ENCODE peak calls at places on chromosome 13, in seven cellular contexts. I, Z, K, H, D, V and X are unnamed samples.

GRCh38 chr13:28120317-28120716 is 18.0 kb upstream of the PAN3 start:
- DNase-seq in I (no peak), Z (no peak), K (no peak), H (no peak), D (no peak), V (no peak), X (peak)

GRCh38 chr13:50152224-50152623 is 137.0 kb downstream of the KCNRG start:
- DNase-seq in I (no peak), Z (no peak), K (no peak), H (no peak), D (no peak), V (no peak), X (no peak)

GRCh38 chr13:114019367-114019766 is 45.5 kb upstream of the C13orf46 start:
- DNase-seq in I (no peak), Z (no peak), K (no peak), H (no peak), D (peak), V (no peak), X (peak)

GRCh38 chr13:97028441-97029299 is 34.4 kb upstream of the OXGR1 start:
- DNase-seq in I (peak), Z (peak), K (peak), H (no peak), D (peak), V (peak), X (peak)

GRCh38 chr13:113732176-113732960 is 26.7 kb upstream of the TMEM255B start:
- DNase-seq in I (no peak), Z (no peak), K (no peak), H (no peak), D (no peak), V (no peak), X (no peak)

GRCh38 chr13:44592448-44592847 is 16.3 kb upstream of the TSC22D1 start:
- DNase-seq in I (no peak), Z (no peak), K (no peak), H (no peak), D (no peak), V (no peak), X (no peak)

GRCh38 chr13:26971990-26972888 is 199.4 kb downstream of the USP12 start:
- DNase-seq in I (peak), Z (peak), K (peak), H (peak), D (peak), V (peak), X (peak)

GRCh38 chr13:75764251-75764650 is 128.1 kb downstream of the LMO7 start:
- DNase-seq in I (no peak), Z (no peak), K (no peak), H (no peak), D (no peak), V (no peak), X (no peak)

GRCh38 chr13:102017248-102017647 is 384.6 kb downstream of the FGF14 start:
- DNase-seq in I (no peak), Z (no peak), K (no peak), H (no peak), D (no peak), V (no peak), X (peak)

GRCh38 chr13:45367358-45367757 is 26.4 kb upstream of the TPT1 start:
- DNase-seq in I (peak), Z (peak), K (no peak), H (peak), D (peak), V (peak), X (peak)

GRCh38 chr13:41458939-41459753 is 1.8 kb downstream of the RGCC start:
- DNase-seq in I (peak), Z (peak), K (no peak), H (no peak), D (no peak), V (peak), X (peak)

GRCh38 chr13:90979059-90979458 is 368.4 kb upstream of the MIR17HG start:
- DNase-seq in I (no peak), Z (peak), K (no peak), H (no peak), D (no peak), V (no peak), X (no peak)

GRCh38 chr13:106486287-106486686 is 49.2 kb downstream of the EFNB2 start:
- DNase-seq in I (no peak), Z (no peak), K (no peak), H (no peak), D (no peak), V (no peak), X (no peak)

GRCh38 chr13:23749288-23749880 is 139.8 kb downstream of the MIPEP start:
- DNase-seq in I (no peak), Z (no peak), K (no peak), H (no peak), D (no peak), V (no peak), X (no peak)

GRCh38 chr13:77701305-77701704 is 3.8 kb downstream of the SLAIN1 start:
- DNase-seq in I (no peak), Z (no peak), K (no peak), H (no peak), D (no peak), V (no peak), X (no peak)

GRCh38 chr13:83325454-83325853 is 556.8 kb downstream of the SLITRK1 start:
- DNase-seq in I (peak), Z (no peak), K (no peak), H (no peak), D (no peak), V (no peak), X (peak)

GRCh38 chr13:43127103-43127817 is 103.9 kb downstream of the DNAJC15 start:
- DNase-seq in I (no peak), Z (peak), K (no peak), H (no peak), D (no peak), V (no peak), X (peak)

GRCh38 chr13:42392706-42393572 is 121.0 kb downstream of the AKAP11 start:
- DNase-seq in I (no peak), Z (peak), K (no peak), H (no peak), D (no peak), V (no peak), X (peak)

GRCh38 chr13:75173457-75174356 is 308.3 kb downstream of the TBC1D4 start:
- DNase-seq in I (no peak), Z (no peak), K (no peak), H (no peak), D (no peak), V (no peak), X (peak)

GRCh38 chr13:110044521-110045200 is 258.3 kb upstream of the IRS2 start:
- DNase-seq in I (peak), Z (no peak), K (no peak), H (no peak), D (no peak), V (no peak), X (peak)

GRCh38 chr13:31050486-31051400 is 111.0 kb downstream of the HSPH1 start:
- DNase-seq in I (peak), Z (peak), K (no peak), H (no peak), D (no peak), V (no peak), X (peak)

GRCh38 chr13:22800726-22801401 is 379.9 kb upstream of the SGCG start:
- DNase-seq in I (peak), Z (no peak), K (no peak), H (no peak), D (no peak), V (peak), X (no peak)

GRCh38 chr13:48028066-48028465 is 9.5 kb upstream of the NUDT15 start:
- DNase-seq in I (no peak), Z (no peak), K (no peak), H (no peak), D (no peak), V (peak), X (no peak)

GRCh38 chr13:109150691-109151090 is 521.3 kb downstream of the MYO16 start:
- DNase-seq in I (no peak), Z (no peak), K (no peak), H (no peak), D (no peak), V (no peak), X (no peak)

GRCh38 chr13:66375756-66376155 is 854.4 kb downstream of the PCDH9 start:
- DNase-seq in I (peak), Z (no peak), K (no peak), H (no peak), D (no peak), V (no peak), X (no peak)

GRCh38 chr13:97338571-97338970 is 95.4 kb upstream of the RAP2A start:
- DNase-seq in I (no peak), Z (no peak), K (no peak), H (no peak), D (no peak), V (no peak), X (no peak)

GRCh38 chr13:62704795-62705329 is 1289.2 kb upstream of the PCDH20 start:
- DNase-seq in I (no peak), Z (no peak), K (no peak), H (no peak), D (no peak), V (no peak), X (no peak)

GRCh38 chr13:66534561-66534960 is 695.6 kb downstream of the PCDH9 start:
- DNase-seq in I (peak), Z (no peak), K (no peak), H (no peak), D (no peak), V (no peak), X (no peak)

GRCh38 chr13:113741101-113741731 is 17.8 kb upstream of the TMEM255B start:
- DNase-seq in I (no peak), Z (no peak), K (no peak), H (no peak), D (no peak), V (no peak), X (no peak)

GRCh38 chr13:108214511-108215383 is 589 bp downstream of the LIG4 start:
- DNase-seq in I (no peak), Z (peak), K (no peak), H (no peak), D (peak), V (no peak), X (peak)

GRCh38 chr13:113532156-113532806 is 41.8 kb upstream of the DCUN1D2 start:
- DNase-seq in I (peak), Z (no peak), K (peak), H (peak), D (peak), V (peak), X (peak)

GRCh38 chr13:82833928-82834327 is 1048.3 kb downstream of the SLITRK1 start:
- DNase-seq in I (peak), Z (peak), K (no peak), H (no peak), D (no peak), V (no peak), X (no peak)

DNA sequence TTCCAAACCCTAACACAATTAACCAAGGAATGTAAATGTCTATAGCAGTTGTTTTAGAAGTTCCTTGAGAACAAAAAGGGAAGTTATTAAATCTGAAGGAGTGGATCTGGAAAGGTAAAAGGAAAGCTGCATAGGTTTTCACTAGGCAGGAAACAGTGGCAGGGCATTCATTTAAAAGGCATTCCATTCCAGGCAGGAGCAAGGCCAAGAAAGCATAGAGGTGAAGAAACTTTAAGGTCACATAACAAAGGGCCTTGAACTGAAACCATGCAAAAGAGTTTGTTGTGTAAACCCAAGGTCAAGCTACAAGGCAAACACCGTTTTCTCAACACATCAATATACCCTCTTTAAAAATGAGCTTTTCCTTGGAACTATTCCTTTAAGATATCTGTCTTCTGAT is 762 bp upstream of the DIAPH3 start:
- DNase-seq in I (peak), Z (no peak), K (no peak), H (no peak), D (no peak), V (no peak), X (peak)
- H4K8ac ChIP-seq in I (peak), Z (peak), K (no peak), H (no peak), D (no peak), V (peak), X (no peak)

GRCh38 chr13:25347156-25347555 is 24.6 kb upstream of the ATP8A2 start:
- DNase-seq in I (no peak), Z (no peak), K (no peak), H (no peak), D (peak), V (peak), X (peak)

GRCh38 chr13:25354377-25354776 is 17.4 kb upstream of the ATP8A2 start:
- DNase-seq in I (no peak), Z (no peak), K (no peak), H (no peak), D (no peak), V (no peak), X (no peak)

GRCh38 chr13:25352806-25353205 is 19.0 kb upstream of the ATP8A2 start:
- DNase-seq in I (no peak), Z (no peak), K (no peak), H (no peak), D (no peak), V (no peak), X (no peak)

GRCh38 chr13:25353344-25353743 is 18.4 kb upstream of the ATP8A2 start:
- DNase-seq in I (no peak), Z (no peak), K (no peak), H (no peak), D (no peak), V (no peak), X (no peak)

GRCh38 chr13:25352230-25352629 is 19.5 kb upstream of the ATP8A2 start:
- DNase-seq in I (no peak), Z (peak), K (no peak), H (no peak), D (no peak), V (no peak), X (no peak)
- H3K4ac ChIP-seq in I (no peak), Z (no peak), K (no peak), H (no peak), D (no peak), V (no peak), X (no peak)

DNA sequence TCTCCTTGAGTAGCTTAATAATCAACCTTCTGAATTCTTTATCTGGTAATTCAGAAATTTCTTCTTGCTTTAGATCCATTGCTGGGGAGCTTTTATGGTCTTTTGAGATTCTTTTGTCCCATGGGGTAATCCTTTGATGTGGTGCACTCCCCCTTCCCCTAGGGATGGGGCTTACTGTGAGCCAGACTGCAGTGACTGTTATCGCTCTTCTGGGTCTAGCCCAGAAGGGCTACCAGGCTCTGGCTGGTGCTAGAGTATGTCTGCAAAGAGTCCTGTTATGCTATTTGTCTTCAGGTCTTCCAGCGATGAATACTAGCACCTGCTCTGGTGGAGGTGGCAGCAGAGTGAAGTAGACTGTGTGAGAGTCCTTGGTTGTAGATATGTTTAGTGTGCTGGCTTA is 41.7 kb downstream of the UFM1 start:
- DNase-seq in I (no peak), Z (no peak), K (no peak), H (no peak), D (no peak), V (no peak), X (no peak)
- H4K8ac ChIP-seq in I (no peak), Z (no peak), K (no peak), H (no peak), D (no peak), V (no peak), X (no peak)

GRCh38 chr13:80413611-80414010 is 72.7 kb upstream of the SPRY2 start:
- DNase-seq in I (no peak), Z (no peak), K (no peak), H (no peak), D (no peak), V (no peak), X (no peak)
- H3K4ac ChIP-seq in I (no peak), Z (no peak), K (no peak), H (no peak), D (no peak), V (no peak), X (no peak)

DNA sequence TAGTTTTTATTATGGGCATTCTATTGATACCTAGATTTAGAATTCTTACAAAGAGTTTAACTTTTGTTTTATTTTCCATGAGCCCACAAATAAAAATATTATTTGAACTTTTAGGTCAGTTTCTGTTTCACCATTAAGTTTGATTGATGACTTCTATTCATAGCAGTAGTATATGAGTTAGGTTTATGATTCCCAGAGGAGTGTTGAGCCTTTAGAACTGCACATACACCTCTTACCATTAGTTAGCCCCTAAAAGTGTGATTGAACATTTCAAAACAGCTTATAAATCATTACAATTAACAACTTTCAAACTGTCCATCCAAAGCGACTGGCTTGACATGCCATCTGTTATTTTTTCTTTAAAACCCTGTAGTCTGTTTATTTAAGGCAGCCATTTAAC is 19.0 kb upstream of the PCDH17 start:
- DNase-seq in I (no peak), Z (no peak), K (no peak), H (no peak), D (no peak), V (no peak), X (no peak)
- H4K8ac ChIP-seq in I (no peak), Z (no peak), K (no peak), H (no peak), D (no peak), V (no peak), X (no peak)

GRCh38 chr13:21289475-21289874 is 113.0 kb downstream of the MRPL57 start:
- DNase-seq in I (no peak), Z (no peak), K (no peak), H (no peak), D (no peak), V (no peak), X (no peak)
- H3K4ac ChIP-seq in I (no peak), Z (no peak), K (no peak), H (no peak), D (no peak), V (no peak), X (no peak)

GRCh38 chr13:73187106-73187505 is 128.3 kb downstream of the KLF5 start:
- DNase-seq in I (no peak), Z (no peak), K (no peak), H (no peak), D (no peak), V (no peak), X (no peak)
- H4K8ac ChIP-seq in I (no peak), Z (no peak), K (no peak), H (no peak), D (no peak), V (no peak), X (no peak)

GRCh38 chr13:112067871-112068305 is 939 bp downstream of the SOX1 start:
- DNase-seq in I (no peak), Z (no peak), K (no peak), H (no peak), D (peak), V (no peak), X (peak)

GRCh38 chr13:112069727-112070300 is 2.9 kb downstream of the SOX1 start:
- DNase-seq in I (no peak), Z (no peak), K (no peak), H (no peak), D (no peak), V (no peak), X (no peak)

GRCh38 chr13:112069063-112069726 is 2.2 kb downstream of the SOX1 start:
- DNase-seq in I (no peak), Z (no peak), K (no peak), H (no peak), D (no peak), V (no peak), X (no peak)

GRCh38 chr13:112067121-112067741 is at the start of gene SOX1:
- DNase-seq in I (no peak), Z (no peak), K (no peak), H (no peak), D (peak), V (no peak), X (peak)

DNA sequence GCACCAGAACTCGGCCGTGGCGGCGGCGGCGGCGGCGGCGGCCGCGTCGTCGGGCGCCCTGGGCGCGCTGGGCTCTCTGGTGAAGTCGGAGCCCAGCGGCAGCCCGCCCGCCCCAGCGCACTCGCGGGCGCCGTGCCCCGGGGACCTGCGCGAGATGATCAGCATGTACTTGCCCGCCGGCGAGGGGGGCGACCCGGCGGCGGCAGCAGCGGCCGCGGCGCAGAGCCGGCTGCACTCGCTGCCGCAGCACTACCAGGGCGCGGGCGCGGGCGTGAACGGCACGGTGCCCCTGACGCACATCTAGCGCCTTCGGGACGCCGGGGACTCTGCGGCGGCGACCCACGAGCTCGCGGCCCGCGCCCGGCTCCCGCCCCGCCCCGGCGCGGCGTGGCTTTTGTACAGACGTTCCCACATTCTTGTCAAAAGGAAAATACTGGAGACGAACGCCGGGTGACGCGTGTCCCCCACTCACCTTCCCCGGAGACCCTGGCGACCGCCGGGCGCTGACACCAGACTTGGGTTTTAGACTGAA is 1.6 kb downstream of the SOX1 start:
- DNase-seq in I (no peak), Z (no peak), K (no peak), H (no peak), D (no peak), V (no peak), X (no peak)
- H3K4ac ChIP-seq in I (no peak), Z (no peak), K (no peak), H (no peak), D (no peak), V (no peak), X (no peak)